ENCODE peak calls at places on chromosomes 7 and 10, in seven cellular contexts. J is esophagus muscularis mucosa, N is fibroblast of mammary gland, C is mucosa of descending colon, M is ovary, G is cardiac fibroblast, H is astrocyte. O is an unnamed sample.

GRCh38 chr10:82234173-82234572 is 359.2 kb downstream of the NRG3 start:
- DNase-seq in J (no peak), N (no peak), C (no peak), M (no peak), G (no peak), H (no peak), O (no peak)

GRCh38 chr10:5563991-5564536 is 39.3 kb downstream of the CALML3 start:
- DNase-seq in J (no peak), N (peak), C (no peak), M (peak), G (peak), H (peak), O (no peak)

GRCh38 chr7:2781636-2782035 is 62.5 kb downstream of the GNA12 start:
- DNase-seq in J (no peak), N (peak), C (no peak), M (no peak), G (peak), H (peak), O (peak)

GRCh38 chr10:71085689-71086438 is 126.5 kb upstream of the UNC5B start:
- DNase-seq in J (peak), N (no peak), C (no peak), M (no peak), G (no peak), H (no peak), O (no peak)

GRCh38 chr10:126088144-126088543 is 191.8 kb downstream of the FANK1 start:
- DNase-seq in J (no peak), N (peak), C (no peak), M (peak), G (peak), H (peak), O (peak)

GRCh38 chr7:133551471-133551870 is 298.6 kb downstream of the EXOC4 start:
- DNase-seq in J (no peak), N (no peak), C (no peak), M (no peak), G (no peak), H (no peak), O (no peak)

GRCh38 chr10:91694170-91694794 is 61.4 kb upstream of the PPP1R3C start:
- DNase-seq in J (peak), N (peak), C (peak), M (no peak), G (peak), H (no peak), O (peak)

GRCh38 chr10:24897326-24897926 is 55.0 kb downstream of the PRTFDC1 start:
- DNase-seq in J (peak), N (no peak), C (no peak), M (no peak), G (peak), H (peak), O (peak)

GRCh38 chr10:86264481-86265231 is 101.9 kb downstream of the GRID1 start:
- DNase-seq in J (no peak), N (no peak), C (no peak), M (no peak), G (no peak), H (no peak), O (no peak)

GRCh38 chr7:5743803-5744202 is 37.7 kb downstream of the RNF216 start:
- DNase-seq in J (no peak), N (no peak), C (no peak), M (no peak), G (no peak), H (no peak), O (no peak)

GRCh38 chr7:36129048-36129534 is 24.0 kb upstream of the EEPD1 start:
- DNase-seq in J (peak), N (peak), C (peak), M (no peak), G (peak), H (peak), O (peak)

GRCh38 chr7:7681191-7681935 is 37.0 kb downstream of the RPA3 start:
- DNase-seq in J (no peak), N (peak), C (peak), M (no peak), G (peak), H (peak), O (peak)

GRCh38 chr10:116880716-116881440 is 31.6 kb downstream of the ENO4 start:
- DNase-seq in J (peak), N (no peak), C (no peak), M (no peak), G (peak), H (peak), O (no peak)

GRCh38 chr7:131826960-131827359 is 270.5 kb upstream of the PODXL start:
- DNase-seq in J (no peak), N (no peak), C (no peak), M (no peak), G (no peak), H (peak), O (no peak)

GRCh38 chr7:135862586-135863361 is 114.2 kb upstream of the FAM180A start:
- DNase-seq in J (no peak), N (no peak), C (no peak), M (no peak), G (no peak), H (peak), O (no peak)

GRCh38 chr10:15370741-15371701 is at the start of gene FAM171A1:
- DNase-seq in J (no peak), N (peak), C (peak), M (peak), G (peak), H (peak), O (peak)

DNA sequence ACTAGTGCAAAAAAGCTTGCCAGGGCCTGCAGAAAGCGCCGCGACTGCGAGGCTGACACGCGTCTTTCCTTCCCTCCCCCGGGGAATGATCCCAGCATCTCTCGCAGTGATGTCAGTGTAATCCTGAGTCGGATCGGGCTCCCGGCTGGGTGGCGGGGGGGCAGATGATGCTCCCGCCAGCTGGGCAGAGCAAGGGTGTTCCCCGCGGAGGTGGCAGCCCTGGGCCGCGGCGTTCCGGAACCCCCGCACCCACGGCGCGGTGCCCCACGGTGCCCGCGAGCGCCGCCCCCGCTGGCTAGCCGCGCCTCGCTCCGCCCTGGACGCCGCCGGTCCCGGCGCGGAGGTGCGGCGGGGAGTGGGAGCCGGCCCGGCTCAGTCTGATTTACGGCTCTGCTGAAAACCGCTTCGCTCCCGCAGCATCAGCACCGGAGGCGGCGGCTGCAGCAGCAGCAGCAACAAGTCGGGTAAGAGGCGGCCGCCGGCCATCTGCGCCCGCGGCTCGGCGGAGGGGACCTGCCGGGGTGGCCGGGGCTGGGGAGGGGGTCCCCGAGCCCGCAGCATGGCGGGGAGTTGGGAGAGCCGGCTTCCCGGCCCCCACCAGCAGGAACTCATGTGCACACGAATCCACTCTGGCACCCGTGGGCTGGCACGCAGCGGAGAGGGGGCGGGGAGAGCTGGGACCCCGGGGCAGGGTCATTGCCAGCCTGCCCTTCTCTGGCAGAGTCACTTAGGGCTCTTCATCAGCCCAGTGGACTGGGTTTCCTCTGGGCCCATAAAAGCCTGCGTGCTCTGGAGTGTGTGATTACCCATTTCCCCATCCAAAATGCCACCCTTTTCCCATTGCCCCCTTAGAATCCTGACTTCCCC is at the start of gene ZNF365:
- DNase-seq in J (no peak), N (peak), C (no peak), M (no peak), G (peak), H (peak), O (peak)
- TF ChIP-seq CTCF in J (no peak), N (no peak), C (no peak), M (no peak), G (no peak), H (no peak), O (no peak)

GRCh38 chr7:32481921-32482320 is 8.3 kb downstream of the LSM5 start:
- DNase-seq in J (peak), N (no peak), C (peak), M (no peak), G (no peak), H (no peak), O (no peak)

GRCh38 chr7:32477649-32477980 is 12.6 kb downstream of the LSM5 start:
- DNase-seq in J (no peak), N (peak), C (no peak), M (no peak), G (peak), H (no peak), O (no peak)

GRCh38 chr7:32481176-32481575 is 9.0 kb downstream of the LSM5 start:
- DNase-seq in J (no peak), N (no peak), C (no peak), M (no peak), G (no peak), H (no peak), O (no peak)

GRCh38 chr7:32476816-32477648 is 13.1 kb downstream of the LSM5 start:
- DNase-seq in J (peak), N (peak), C (no peak), M (no peak), G (peak), H (no peak), O (no peak)

DNA sequence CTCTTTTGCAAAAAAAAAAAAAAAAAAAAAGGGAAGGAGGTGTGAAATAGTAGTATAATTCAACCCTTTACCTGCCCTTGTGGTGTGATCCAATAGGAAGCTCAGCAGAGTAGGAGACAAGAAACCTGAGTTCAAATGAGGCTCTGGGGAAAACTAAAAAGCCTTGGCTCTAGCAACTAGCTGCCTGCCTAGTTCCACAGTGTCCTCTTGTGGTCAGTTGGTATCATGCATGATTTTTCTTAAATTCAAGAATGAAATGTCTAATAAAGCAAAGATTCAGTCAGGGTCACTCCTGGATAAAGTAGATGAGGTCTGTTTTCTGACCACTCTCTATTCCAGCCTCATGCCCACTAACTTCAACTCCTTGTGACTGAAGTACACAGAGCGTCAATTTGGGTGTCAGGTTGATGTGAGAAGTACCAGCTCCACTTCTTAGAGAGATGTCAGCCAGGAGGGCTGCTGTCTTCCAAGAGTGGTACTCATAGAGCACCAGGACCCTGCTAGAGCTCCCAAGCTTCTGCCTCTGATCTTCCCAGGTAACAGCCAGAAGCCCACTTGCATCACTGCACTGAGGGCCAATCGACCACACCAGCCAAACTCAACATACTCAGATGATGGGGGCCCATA is 10.5 kb downstream of the LSM5 start:
- DNase-seq in J (peak), N (peak), C (peak), M (no peak), G (peak), H (no peak), O (peak)
- TF ChIP-seq CTCF in J (peak), N (peak), C (peak), M (no peak), G (peak), H (peak), O (peak)

GRCh38 chr10:93678805-93679587 is 23.4 kb downstream of the FRA10AC1 start:
- DNase-seq in J (no peak), N (no peak), C (no peak), M (no peak), G (no peak), H (no peak), O (no peak)

GRCh38 chr10:93678386-93678785 is 24.0 kb downstream of the FRA10AC1 start:
- DNase-seq in J (no peak), N (no peak), C (no peak), M (no peak), G (no peak), H (no peak), O (no peak)

GRCh38 chr10:93680414-93681047 is 21.9 kb downstream of the FRA10AC1 start:
- DNase-seq in J (no peak), N (peak), C (no peak), M (no peak), G (peak), H (peak), O (peak)
- TF ChIP-seq CTCF in J (peak), N (peak), C (no peak), M (no peak), G (peak), H (peak), O (peak)

GRCh38 chr10:132886211-132887099 is 55.9 kb downstream of the CFAP46 start:
- DNase-seq in J (no peak), N (no peak), C (peak), M (no peak), G (no peak), H (no peak), O (no peak)
- TF ChIP-seq CTCF in J (no peak), N (no peak), C (no peak), M (no peak), G (no peak), H (no peak), O (no peak)

DNA sequence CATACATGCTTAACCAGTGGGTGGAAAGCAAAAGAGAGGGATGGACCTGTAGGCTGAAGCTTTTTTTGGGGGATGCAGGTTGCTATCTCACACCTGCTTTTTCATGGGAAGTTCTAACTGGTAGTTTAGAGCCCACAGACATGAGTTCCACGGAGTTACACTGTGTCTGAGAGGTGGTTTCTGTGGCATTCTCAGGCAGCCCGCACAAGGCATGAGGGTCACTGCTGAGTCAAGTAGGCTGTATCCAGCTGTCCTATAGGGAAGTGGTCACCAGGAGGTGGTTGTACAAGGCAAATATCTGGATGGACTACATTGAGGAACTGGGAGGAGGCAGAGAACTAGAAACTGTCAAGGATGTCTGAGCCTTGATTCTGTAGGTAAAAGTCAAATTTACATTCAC is 351.0 kb upstream of the POM121L12 start:
- DNase-seq in J (no peak), N (no peak), C (no peak), M (no peak), G (no peak), H (no peak), O (no peak)
- TF ChIP-seq CTCF in J (no peak), N (no peak), C (no peak), M (no peak), G (no peak), H (no peak), O (no peak)

GRCh38 chr10:70053896-70054641 is 1.4 kb downstream of the MACROH2A2 start:
- DNase-seq in J (no peak), N (peak), C (peak), M (peak), G (peak), H (no peak), O (peak)

GRCh38 chr10:70054902-70055301 is 2.3 kb downstream of the MACROH2A2 start:
- DNase-seq in J (no peak), N (no peak), C (no peak), M (no peak), G (no peak), H (no peak), O (no peak)

GRCh38 chr10:70053212-70053895 is 708 bp downstream of the MACROH2A2 start:
- DNase-seq in J (no peak), N (no peak), C (peak), M (peak), G (peak), H (no peak), O (no peak)

GRCh38 chr10:70051878-70052277 is 768 bp upstream of the MACROH2A2 start:
- DNase-seq in J (no peak), N (no peak), C (no peak), M (no peak), G (no peak), H (no peak), O (no peak)

DNA sequence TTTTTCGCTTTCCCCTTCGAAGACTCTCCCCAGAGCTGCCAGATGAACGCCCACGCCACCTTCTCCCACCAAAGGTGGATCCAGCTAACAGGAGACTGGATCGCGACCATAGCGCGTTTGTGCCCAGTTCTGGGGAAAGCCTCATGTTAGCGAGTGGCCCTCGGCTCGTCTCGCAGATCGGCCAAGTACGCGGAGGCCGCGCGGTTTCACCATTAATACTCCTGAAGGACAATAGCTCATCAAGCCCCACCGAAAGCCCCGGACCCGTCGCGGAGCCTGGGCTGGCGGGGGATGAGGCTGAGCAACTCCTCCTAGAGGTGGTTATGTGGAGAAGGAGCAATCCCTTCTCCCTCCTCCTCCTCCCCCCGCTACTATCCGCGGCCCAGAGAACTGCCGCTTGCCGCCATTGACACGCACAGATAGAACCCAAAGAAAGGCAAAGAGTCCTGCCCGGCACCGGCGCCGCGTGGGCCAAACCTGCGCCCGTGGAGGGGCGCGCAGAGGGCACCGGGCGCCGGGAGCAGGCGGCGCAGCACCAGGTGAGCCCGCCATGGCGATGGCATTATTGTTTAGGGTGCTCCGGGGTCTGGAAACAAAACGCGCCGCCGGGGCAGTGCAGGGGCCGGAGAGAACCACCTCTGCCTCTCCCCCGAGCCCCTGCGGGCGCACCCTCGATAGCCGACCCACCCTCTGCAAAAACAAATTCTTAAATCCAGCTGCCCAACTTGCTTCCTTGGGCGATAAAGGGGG is at the start of gene MACROH2A2:
- DNase-seq in J (peak), N (peak), C (peak), M (peak), G (peak), H (peak), O (peak)
- TF ChIP-seq CTCF in J (peak), N (peak), C (no peak), M (peak), G (peak), H (no peak), O (peak)

DNA sequence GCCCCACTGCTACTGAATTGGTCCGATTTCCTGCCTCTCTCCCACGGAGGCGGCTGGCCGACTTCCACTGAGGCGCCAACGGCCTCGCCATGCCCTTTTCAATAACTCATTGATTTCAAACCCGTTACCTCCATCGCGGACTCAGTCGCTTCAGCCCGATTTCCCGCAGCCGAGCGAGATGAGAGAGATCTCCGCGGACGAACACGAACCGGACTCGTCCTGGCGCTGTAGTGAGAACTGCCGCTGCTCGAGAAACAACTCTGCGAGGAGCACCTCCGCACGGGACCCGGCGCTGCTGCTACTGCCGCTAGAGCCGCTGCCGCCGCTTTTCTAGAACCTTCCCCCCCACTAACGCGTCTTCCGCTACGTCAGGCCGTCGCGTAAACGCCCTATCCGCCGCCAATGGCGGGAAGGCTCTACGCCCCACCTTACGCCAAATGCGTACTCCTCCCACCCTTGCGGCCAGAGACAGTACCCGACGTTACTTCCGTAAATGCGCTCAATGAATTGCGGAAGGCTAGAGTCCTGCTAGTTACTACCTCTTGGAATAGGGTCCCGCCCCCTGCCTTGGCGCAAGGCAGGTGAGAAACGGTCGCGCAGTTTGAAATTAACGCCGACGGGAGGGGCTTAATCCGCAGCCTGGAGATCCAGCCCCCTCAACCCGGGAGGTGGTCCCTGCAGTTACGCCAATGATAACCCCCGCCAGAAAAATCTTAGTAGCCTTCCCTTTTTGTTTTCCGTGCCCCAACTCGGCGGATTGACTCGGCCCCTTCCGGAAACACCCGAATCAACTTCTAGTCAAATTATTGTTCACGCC is at the start of gene HNRNPA2B1:
- DNase-seq in J (peak), N (peak), C (peak), M (peak), G (peak), H (peak), O (peak)
- TF ChIP-seq CTCF in J (no peak), N (no peak), C (no peak), M (no peak), G (no peak), H (no peak), O (no peak)

GRCh38 chr7:731440-732085 is 4.5 kb upstream of the PRKAR1B start:
- DNase-seq in J (no peak), N (no peak), C (no peak), M (no peak), G (no peak), H (no peak), O (no peak)

GRCh38 chr7:730501-731439 is 3.7 kb upstream of the PRKAR1B start:
- DNase-seq in J (no peak), N (no peak), C (no peak), M (peak), G (no peak), H (no peak), O (no peak)

GRCh38 chr7:734214-734613 is 7.1 kb upstream of the PRKAR1B start:
- DNase-seq in J (no peak), N (no peak), C (no peak), M (no peak), G (peak), H (no peak), O (no peak)

GRCh38 chr7:732556-732955 is 5.5 kb upstream of the PRKAR1B start:
- DNase-seq in J (no peak), N (no peak), C (no peak), M (no peak), G (no peak), H (no peak), O (no peak)

GRCh38 chr7:732094-732541 is 5.0 kb upstream of the PRKAR1B start:
- DNase-seq in J (no peak), N (no peak), C (peak), M (no peak), G (peak), H (peak), O (no peak)
- TF ChIP-seq CTCF in J (peak), N (no peak), C (no peak), M (no peak), G (no peak), H (no peak), O (no peak)